ENCODE peak calls at places on chromosomes 12 and 14, in four cellular contexts. One of them, this sample, is unnamed.

GRCh38 chr12:80056845-80057244 is 42.5 kb upstream of the OTOGL start:
- DNase-seq in GM19239: no peak
- DNase-seq in AG10803: no peak
- DNase-seq in smooth muscle cell of the brain vasculature: peak; percentile 15
- DNase-seq in this sample: no peak

GRCh38 chr12:81759215-81759991 is at the start of gene PPFIA2:
- DNase-seq in AG10803: peak; percentile 8
- DNase-seq in smooth muscle cell of the brain vasculature: no peak
- DNase-seq in GM19239: no peak
- DNase-seq in this sample: no peak

GRCh38 chr12:6078378-6079083 is 45.9 kb downstream of the VWF start:
- DNase-seq in GM19239: no peak
- DNase-seq in AG10803: peak; percentile 48
- DNase-seq in smooth muscle cell of the brain vasculature: no peak
- DNase-seq in this sample: no peak

GRCh38 chr14:64702493-64703392 is 1.5 kb upstream of the PLEKHG3 start:
- DNase-seq in smooth muscle cell of the brain vasculature: no peak
- DNase-seq in GM19239: no peak
- DNase-seq in AG10803: no peak
- DNase-seq in this sample: no peak

GRCh38 chr14:20698018-20698329 is 9.4 kb downstream of the ANG start:
- DNase-seq in smooth muscle cell of the brain vasculature: no peak
- DNase-seq in AG10803: no peak
- DNase-seq in GM19239: no peak
- DNase-seq in this sample: no peak

GRCh38 chr14:31930493-31931225 is 146.4 kb upstream of the ARHGAP5 start:
- DNase-seq in smooth muscle cell of the brain vasculature: no peak
- DNase-seq in GM19239: no peak
- DNase-seq in AG10803: peak; percentile 56
- DNase-seq in this sample: no peak

GRCh38 chr12:65443038-65443437 is 164.6 kb downstream of the MSRB3 start:
- DNase-seq in AG10803: peak; percentile 73
- DNase-seq in GM19239: no peak
- DNase-seq in smooth muscle cell of the brain vasculature: no peak
- DNase-seq in this sample: no peak

GRCh38 chr14:41285193-41285748 is 321.4 kb upstream of the LRFN5 start:
- DNase-seq in GM19239: no peak
- DNase-seq in AG10803: no peak
- DNase-seq in smooth muscle cell of the brain vasculature: no peak
- DNase-seq in this sample: no peak

GRCh38 chr12:131290255-131290959 is 336.7 kb downstream of the ADGRD1 start:
- DNase-seq in smooth muscle cell of the brain vasculature: no peak
- DNase-seq in AG10803: no peak
- DNase-seq in GM19239: no peak
- DNase-seq in this sample: no peak

GRCh38 chr14:64562432-64562831 is 12.7 kb downstream of the PPP1R36 start:
- DNase-seq in GM19239: no peak
- DNase-seq in AG10803: no peak
- DNase-seq in smooth muscle cell of the brain vasculature: no peak
- DNase-seq in this sample: no peak

GRCh38 chr14:21136024-21136423 is 19.8 kb downstream of the OR5AU1 start:
- DNase-seq in AG10803: peak; percentile 6
- DNase-seq in smooth muscle cell of the brain vasculature: no peak
- DNase-seq in GM19239: peak; percentile 22
- DNase-seq in this sample: no peak

GRCh38 chr12:54368016-54368708 is 3.9 kb upstream of the GPR84 start:
- DNase-seq in GM19239: no peak
- DNase-seq in smooth muscle cell of the brain vasculature: no peak
- DNase-seq in AG10803: no peak
- DNase-seq in this sample: no peak

GRCh38 chr12:2076728-2077127 is 23.9 kb downstream of the CACNA1C start:
- DNase-seq in AG10803: no peak
- DNase-seq in GM19239: no peak
- DNase-seq in smooth muscle cell of the brain vasculature: no peak
- DNase-seq in this sample: no peak

GRCh38 chr12:99670635-99671034 is 23.1 kb downstream of the GARIN6 start:
- DNase-seq in smooth muscle cell of the brain vasculature: no peak
- DNase-seq in GM19239: no peak
- DNase-seq in AG10803: no peak
- DNase-seq in this sample: no peak

GRCh38 chr14:104521816-104522745 is 57.5 kb upstream of the C14orf180 start:
- DNase-seq in AG10803: no peak
- DNase-seq in smooth muscle cell of the brain vasculature: no peak
- DNase-seq in GM19239: no peak
- DNase-seq in this sample: no peak

GRCh38 chr14:93051600-93052546 is 63.9 kb downstream of the ITPK1 start:
- DNase-seq in smooth muscle cell of the brain vasculature: no peak
- DNase-seq in GM19239: no peak
- DNase-seq in AG10803: no peak
- DNase-seq in this sample: no peak

GRCh38 chr14:67928375-67928774 is 108.8 kb downstream of the RAD51B start:
- DNase-seq in smooth muscle cell of the brain vasculature: no peak
- DNase-seq in GM19239: no peak
- DNase-seq in AG10803: no peak
- DNase-seq in this sample: no peak

GRCh38 chr12:130053641-130054040 is 108.6 kb upstream of the FZD10 start:
- DNase-seq in smooth muscle cell of the brain vasculature: no peak
- DNase-seq in GM19239: no peak
- DNase-seq in AG10803: no peak
- DNase-seq in this sample: no peak

GRCh38 chr14:87133073-87133815 is 859.7 kb downstream of the GALC start:
- DNase-seq in AG10803: peak; percentile 91
- DNase-seq in smooth muscle cell of the brain vasculature: peak; percentile 35
- DNase-seq in GM19239: no peak
- DNase-seq in this sample: no peak

GRCh38 chr14:85731198-85731597 is 201.3 kb downstream of the FLRT2 start:
- DNase-seq in GM19239: no peak
- DNase-seq in AG10803: peak; percentile 84
- DNase-seq in smooth muscle cell of the brain vasculature: peak; percentile 1
- DNase-seq in this sample: no peak

GRCh38 chr12:50081096-50081808 is 3.9 kb upstream of the SMARCD1 start:
- DNase-seq in GM19239: no peak
- DNase-seq in AG10803: no peak
- DNase-seq in smooth muscle cell of the brain vasculature: no peak
- DNase-seq in this sample: no peak

GRCh38 chr14:23562822-23563472 is 4.6 kb downstream of the AP1G2 start:
- DNase-seq in AG10803: peak; percentile 62
- DNase-seq in smooth muscle cell of the brain vasculature: no peak
- DNase-seq in GM19239: no peak
- DNase-seq in this sample: no peak

GRCh38 chr14:92223027-92223426 is 99.9 kb upstream of the SLC24A4 start:
- DNase-seq in GM19239: no peak
- DNase-seq in smooth muscle cell of the brain vasculature: no peak
- DNase-seq in AG10803: no peak
- DNase-seq in this sample: no peak

GRCh38 chr12:93514853-93515252 is 47.5 kb downstream of the MRPL42 start:
- DNase-seq in GM19239: no peak
- DNase-seq in AG10803: peak; percentile 52
- DNase-seq in smooth muscle cell of the brain vasculature: no peak
- DNase-seq in this sample: no peak